ENCODE peak calls at places on chromosomes 7 and 10, in eight cellular contexts. One of them, this sample, is unnamed. For H3K27me3, the result is how much of the 10 kb centered on the place peaks cover.

GRCh38 chr7:32890010-32890552 is 1.5 kb downstream of the KBTBD2 start:
- DNase-seq in sigmoid colon: no peak
- DNase-seq in GM23248: peak
- DNase-seq in neural progenitor cell: peak
- DNase-seq in Peyer's patch: no peak
- DNase-seq in lung: no peak
- DNase-seq in stomach: no peak
- DNase-seq in heart right ventricle: no peak
- DNase-seq in this sample: no peak

GRCh38 chr10:24920907-24921881 is 31.2 kb downstream of the PRTFDC1 start:
- DNase-seq in sigmoid colon: no peak
- DNase-seq in GM23248: peak
- DNase-seq in neural progenitor cell: no peak
- DNase-seq in Peyer's patch: no peak
- DNase-seq in lung: peak
- DNase-seq in stomach: no peak
- DNase-seq in heart right ventricle: no peak
- DNase-seq in this sample: no peak

GRCh38 chr10:100339236-100339635 is 7.8 kb upstream of the SCD start:
- DNase-seq in sigmoid colon: no peak
- DNase-seq in GM23248: no peak
- DNase-seq in neural progenitor cell: no peak
- DNase-seq in Peyer's patch: peak
- DNase-seq in lung: no peak
- DNase-seq in stomach: no peak
- DNase-seq in heart right ventricle: no peak
- DNase-seq in this sample: no peak

GRCh38 chr7:11843113-11843765 is 11.2 kb upstream of the THSD7A start:
- DNase-seq in sigmoid colon: no peak
- DNase-seq in GM23248: peak
- DNase-seq in neural progenitor cell: no peak
- DNase-seq in Peyer's patch: no peak
- DNase-seq in lung: no peak
- DNase-seq in stomach: no peak
- DNase-seq in heart right ventricle: no peak
- DNase-seq in this sample: no peak

GRCh38 chr7:99380032-99380822 is 5.7 kb downstream of the ARPC1B start:
- DNase-seq in sigmoid colon: no peak
- DNase-seq in GM23248: peak
- DNase-seq in neural progenitor cell: no peak
- DNase-seq in Peyer's patch: peak
- DNase-seq in lung: peak
- DNase-seq in stomach: no peak
- DNase-seq in heart right ventricle: no peak
- DNase-seq in this sample: peak

GRCh38 chr7:37385787-37386186 is 62.9 kb downstream of the ELMO1 start:
- DNase-seq in sigmoid colon: no peak
- DNase-seq in GM23248: no peak
- DNase-seq in neural progenitor cell: no peak
- DNase-seq in Peyer's patch: no peak
- DNase-seq in lung: peak
- DNase-seq in stomach: no peak
- DNase-seq in heart right ventricle: no peak
- DNase-seq in this sample: no peak

GRCh38 chr10:31028076-31028475 is 3.6 kb downstream of the ZNF438 start:
- DNase-seq in sigmoid colon: no peak
- DNase-seq in GM23248: peak
- DNase-seq in neural progenitor cell: no peak
- DNase-seq in Peyer's patch: no peak
- DNase-seq in lung: no peak
- DNase-seq in stomach: no peak
- DNase-seq in heart right ventricle: no peak
- DNase-seq in this sample: no peak

GRCh38 chr7:102140952-102141370 is 145.7 kb upstream of the SH2B2 start:
- DNase-seq in sigmoid colon: no peak
- DNase-seq in GM23248: no peak
- DNase-seq in neural progenitor cell: no peak
- DNase-seq in Peyer's patch: peak
- DNase-seq in lung: no peak
- DNase-seq in stomach: no peak
- DNase-seq in heart right ventricle: no peak
- DNase-seq in this sample: peak

GRCh38 chr10:84294766-84295447 is 33.5 kb upstream of the CCSER2 start:
- DNase-seq in sigmoid colon: no peak
- DNase-seq in GM23248: no peak
- DNase-seq in neural progenitor cell: no peak
- DNase-seq in Peyer's patch: no peak
- DNase-seq in lung: no peak
- DNase-seq in stomach: no peak
- DNase-seq in heart right ventricle: no peak
- DNase-seq in this sample: no peak

GRCh38 chr7:50724526-50725520 is 57.9 kb downstream of the GRB10 start:
- DNase-seq in sigmoid colon: no peak
- DNase-seq in GM23248: no peak
- DNase-seq in neural progenitor cell: no peak
- DNase-seq in Peyer's patch: no peak
- DNase-seq in lung: no peak
- DNase-seq in stomach: no peak
- DNase-seq in heart right ventricle: no peak
- DNase-seq in this sample: no peak

GRCh38 chr7:31705377-31705776 is 18.4 kb downstream of the PPP1R17 start:
- DNase-seq in sigmoid colon: no peak
- DNase-seq in GM23248: no peak
- DNase-seq in neural progenitor cell: no peak
- DNase-seq in Peyer's patch: no peak
- DNase-seq in lung: no peak
- DNase-seq in stomach: no peak
- DNase-seq in heart right ventricle: no peak
- DNase-seq in this sample: no peak

GRCh38 chr7:26653430-26653911 is 210.9 kb downstream of the SKAP2 start:
- DNase-seq in sigmoid colon: no peak
- DNase-seq in GM23248: no peak
- DNase-seq in neural progenitor cell: no peak
- DNase-seq in Peyer's patch: no peak
- DNase-seq in lung: no peak
- DNase-seq in stomach: no peak
- DNase-seq in heart right ventricle: no peak
- DNase-seq in this sample: no peak

GRCh38 chr7:151735854-151736402 is 141.0 kb downstream of the PRKAG2 start:
- DNase-seq in sigmoid colon: no peak
- DNase-seq in GM23248: no peak
- DNase-seq in neural progenitor cell: peak
- DNase-seq in Peyer's patch: no peak
- DNase-seq in lung: no peak
- DNase-seq in stomach: no peak
- DNase-seq in heart right ventricle: no peak
- DNase-seq in this sample: no peak

GRCh38 chr7:98211676-98212531 is 665 bp downstream of the BHLHA15 start:
- DNase-seq in sigmoid colon: peak
- DNase-seq in GM23248: no peak
- DNase-seq in neural progenitor cell: peak
- DNase-seq in Peyer's patch: no peak
- DNase-seq in lung: no peak
- DNase-seq in stomach: no peak
- DNase-seq in heart right ventricle: no peak
- DNase-seq in this sample: no peak

GRCh38 chr7:39595102-39595620 is 28.2 kb upstream of the RALA start:
- DNase-seq in sigmoid colon: no peak
- DNase-seq in GM23248: no peak
- DNase-seq in neural progenitor cell: no peak
- DNase-seq in Peyer's patch: no peak
- DNase-seq in lung: no peak
- DNase-seq in stomach: no peak
- DNase-seq in heart right ventricle: no peak
- DNase-seq in this sample: no peak

GRCh38 chr7:12889391-12889790 is 202.0 kb downstream of the ARL4A start:
- DNase-seq in sigmoid colon: no peak
- DNase-seq in GM23248: peak
- DNase-seq in neural progenitor cell: no peak
- DNase-seq in Peyer's patch: no peak
- DNase-seq in lung: no peak
- DNase-seq in stomach: no peak
- DNase-seq in heart right ventricle: no peak
- DNase-seq in this sample: no peak

DNA sequence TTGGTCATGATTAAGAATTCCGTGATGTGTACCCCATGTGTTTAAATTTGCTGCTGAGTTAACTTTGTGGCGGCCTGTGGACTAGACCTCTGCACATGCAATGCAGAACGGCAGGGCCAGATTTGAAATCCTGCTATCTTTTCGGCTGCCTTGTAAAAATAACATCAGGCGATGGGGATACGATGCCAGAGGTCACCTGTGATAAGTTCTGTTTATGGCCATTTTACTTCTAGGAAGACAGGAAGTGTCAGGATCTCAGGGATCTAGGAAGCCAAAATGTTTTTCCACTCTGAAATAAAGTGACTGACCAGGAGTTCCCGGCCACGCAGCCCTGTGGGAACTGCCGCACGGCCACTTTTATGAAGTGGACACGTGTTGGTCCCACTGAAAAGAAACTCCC is 77.5 kb downstream of the EGFR start:
- DNase-seq in sigmoid colon: no peak
- DNase-seq in GM23248: no peak
- DNase-seq in neural progenitor cell: no peak
- DNase-seq in Peyer's patch: no peak
- DNase-seq in lung: no peak
- DNase-seq in stomach: no peak
- DNase-seq in heart right ventricle: no peak
- DNase-seq in this sample: no peak
- H3K27ac ChIP-seq in sigmoid colon: no peak
- H3K27ac ChIP-seq in GM23248: no peak
- H3K27ac ChIP-seq in neural progenitor cell: no peak
- H3K27ac ChIP-seq in Peyer's patch: no peak
- H3K27ac ChIP-seq in lung: no peak
- H3K27ac ChIP-seq in stomach: no peak
- H3K27ac ChIP-seq in heart right ventricle: no peak
- H3K27ac ChIP-seq in this sample: no peak

DNA sequence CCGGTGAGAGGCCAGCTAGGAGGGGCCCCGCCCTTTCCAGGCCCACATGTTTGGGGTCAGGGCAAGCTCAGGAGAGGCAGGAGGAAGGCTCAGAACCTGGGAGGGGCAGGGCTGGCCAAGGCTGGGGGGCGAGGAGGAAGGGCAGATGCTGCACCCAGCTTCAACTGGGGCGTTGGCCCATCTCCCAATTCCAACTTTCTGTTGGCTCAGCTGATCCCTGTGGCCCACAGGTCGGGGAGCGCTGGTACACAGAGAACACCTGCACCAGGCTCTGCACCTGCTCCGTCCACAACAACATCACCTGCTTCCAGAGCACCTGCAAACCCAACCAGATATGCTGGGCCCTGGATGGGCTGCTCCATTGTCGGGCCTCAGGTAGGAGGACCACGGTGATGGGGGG is 40.1 kb downstream of the ZAN start:
- DNase-seq in sigmoid colon: no peak
- DNase-seq in GM23248: no peak
- DNase-seq in neural progenitor cell: no peak
- DNase-seq in Peyer's patch: no peak
- DNase-seq in lung: no peak
- DNase-seq in stomach: no peak
- DNase-seq in heart right ventricle: no peak
- DNase-seq in this sample: no peak
- H3K27me3 ChIP-seq in sigmoid colon: under half
- H3K27me3 ChIP-seq in GM23248: under half
- H3K27me3 ChIP-seq in neural progenitor cell: under half
- H3K27me3 ChIP-seq in Peyer's patch: under half
- H3K27me3 ChIP-seq in lung: under half
- H3K27me3 ChIP-seq in stomach: under half
- H3K27me3 ChIP-seq in heart right ventricle: under half
- H3K27me3 ChIP-seq in this sample: under half

GRCh38 chr10:97570789-97571536 is 1.6 kb upstream of the ANKRD2 start:
- DNase-seq in sigmoid colon: no peak
- DNase-seq in GM23248: no peak
- DNase-seq in neural progenitor cell: no peak
- DNase-seq in Peyer's patch: no peak
- DNase-seq in lung: no peak
- DNase-seq in stomach: no peak
- DNase-seq in heart right ventricle: no peak
- DNase-seq in this sample: no peak
- H3K27ac ChIP-seq in sigmoid colon: no peak
- H3K27ac ChIP-seq in GM23248: no peak
- H3K27ac ChIP-seq in neural progenitor cell: no peak
- H3K27ac ChIP-seq in Peyer's patch: no peak
- H3K27ac ChIP-seq in lung: peak
- H3K27ac ChIP-seq in stomach: peak
- H3K27ac ChIP-seq in heart right ventricle: no peak
- H3K27ac ChIP-seq in this sample: no peak

GRCh38 chr10:133329401-133330202 is 7.1 kb downstream of the CALY start:
- DNase-seq in sigmoid colon: peak
- DNase-seq in GM23248: peak
- DNase-seq in neural progenitor cell: peak
- DNase-seq in Peyer's patch: peak
- DNase-seq in lung: peak
- DNase-seq in stomach: peak
- DNase-seq in heart right ventricle: peak
- DNase-seq in this sample: peak
- H3K27me3 ChIP-seq in sigmoid colon: under half
- H3K27me3 ChIP-seq in GM23248: half or more
- H3K27me3 ChIP-seq in neural progenitor cell: half or more
- H3K27me3 ChIP-seq in Peyer's patch: under half
- H3K27me3 ChIP-seq in lung: under half
- H3K27me3 ChIP-seq in stomach: under half
- H3K27me3 ChIP-seq in heart right ventricle: half or more
- H3K27me3 ChIP-seq in this sample: under half

GRCh38 chr10:71333154-71333887 is 14.3 kb downstream of the SLC29A3 start:
- DNase-seq in sigmoid colon: no peak
- DNase-seq in GM23248: no peak
- DNase-seq in neural progenitor cell: no peak
- DNase-seq in Peyer's patch: no peak
- DNase-seq in lung: no peak
- DNase-seq in stomach: no peak
- DNase-seq in heart right ventricle: no peak
- DNase-seq in this sample: no peak
- H3K27ac ChIP-seq in sigmoid colon: no peak
- H3K27ac ChIP-seq in GM23248: no peak
- H3K27ac ChIP-seq in neural progenitor cell: no peak
- H3K27ac ChIP-seq in Peyer's patch: no peak
- H3K27ac ChIP-seq in lung: no peak
- H3K27ac ChIP-seq in stomach: peak
- H3K27ac ChIP-seq in heart right ventricle: peak
- H3K27ac ChIP-seq in this sample: no peak

DNA sequence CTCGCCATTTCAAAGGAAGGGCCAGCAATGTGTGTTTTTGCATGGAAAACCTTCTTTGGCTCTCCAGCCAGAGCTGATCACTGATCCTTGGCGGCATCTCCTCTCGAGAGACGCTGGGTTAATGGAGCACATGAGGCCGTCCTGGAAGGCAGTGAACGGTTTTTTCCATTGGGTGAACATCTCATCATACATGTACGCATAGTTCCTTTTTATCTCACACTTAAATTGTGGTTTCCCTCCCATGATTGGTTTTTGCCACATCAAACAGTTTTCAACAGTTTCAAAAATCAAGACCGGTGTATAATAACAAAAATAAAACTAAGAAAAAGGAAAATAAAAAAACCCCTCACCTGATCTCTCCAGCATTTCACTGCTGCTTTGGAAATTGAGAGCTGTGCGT is 276.4 kb downstream of the TCF7L2 start:
- DNase-seq in sigmoid colon: no peak
- DNase-seq in GM23248: no peak
- DNase-seq in neural progenitor cell: no peak
- DNase-seq in Peyer's patch: no peak
- DNase-seq in lung: peak
- DNase-seq in stomach: no peak
- DNase-seq in heart right ventricle: no peak
- DNase-seq in this sample: peak
- H3K27me3 ChIP-seq in sigmoid colon: under half
- H3K27me3 ChIP-seq in GM23248: under half
- H3K27me3 ChIP-seq in neural progenitor cell: under half
- H3K27me3 ChIP-seq in Peyer's patch: under half
- H3K27me3 ChIP-seq in lung: under half
- H3K27me3 ChIP-seq in stomach: under half
- H3K27me3 ChIP-seq in heart right ventricle: under half
- H3K27me3 ChIP-seq in this sample: under half